ENCODE peak calls at places on chromosomes 11 and 22, in six cellular contexts. F is cardiac fibroblast, A is choroid plexus epithelial cell, H is mammary epithelial cell, I is foreskin fibroblast, P is osteoblast. J is an unnamed sample.

GRCh38 chr11:1263036-1263435 is 40.2 kb downstream of the MUC5B start:
- DNase-seq in A (no peak), H (no peak), P (no peak), I (peak), F (no peak), J (no peak)

GRCh38 chr11:132658004-132658403 is 874.3 kb downstream of the OPCML start:
- DNase-seq in P (no peak), A (no peak), F (no peak), H (no peak), I (no peak), J (no peak)

GRCh38 chr11:19777342-19778102 is 64.9 kb downstream of the NAV2 start:
- DNase-seq in A (peak), H (peak), I (peak), F (peak), P (peak), J (peak)

GRCh38 chr22:46026907-46027218 is 49.9 kb upstream of the WNT7B start:
- DNase-seq in A (no peak), P (peak), I (no peak), H (no peak), F (no peak), J (no peak)

GRCh38 chr11:18706330-18707243 is 8.0 kb downstream of the TMEM86A start:
- DNase-seq in H (no peak), F (no peak), P (peak), A (peak), I (peak), J (peak)

GRCh38 chr11:118314985-118315384 is 10.5 kb downstream of the CD3E start:
- DNase-seq in A (no peak), H (no peak), F (no peak), P (no peak), I (no peak), J (no peak)

GRCh38 chr22:20299736-20300136 is 20.1 kb downstream of the DGCR6L start:
- DNase-seq in P (no peak), H (peak), F (peak), A (no peak), I (peak), J (no peak)

GRCh38 chr22:38953577-38954413 is 3.6 kb upstream of the APOBEC3A start:
- DNase-seq in P (no peak), I (no peak), F (peak), A (no peak), H (peak), J (no peak)

GRCh38 chr11:73320786-73321325 is 12.8 kb downstream of the ARHGEF17 start:
- DNase-seq in F (peak), H (peak), A (peak), I (peak), P (peak), J (no peak)

GRCh38 chr22:50276143-50276542 is 6.0 kb upstream of the MAPK11 start:
- DNase-seq in P (peak), I (peak), F (peak), H (no peak), A (peak), J (peak)

GRCh38 chr11:35391922-35392813 is 27.2 kb downstream of the SLC1A2 start:
- DNase-seq in F (peak), H (peak), I (peak), P (peak), A (peak), J (peak)

GRCh38 chr11:83510530-83511449 is 224.6 kb upstream of the CCDC90B start:
- DNase-seq in H (no peak), I (no peak), A (no peak), P (peak), F (no peak), J (peak)

GRCh38 chr11:76856111-76856510 is 4.6 kb upstream of the ACER3 start:
- DNase-seq in P (no peak), A (peak), H (no peak), I (no peak), F (peak), J (no peak)

GRCh38 chr11:107844041-107844440 is 14.5 kb downstream of the SLC35F2 start:
- DNase-seq in F (peak), A (peak), I (peak), H (peak), P (no peak), J (peak)

GRCh38 chr11:130488187-130489026 is 40.0 kb downstream of the ADAMTS15 start:
- DNase-seq in I (no peak), H (no peak), P (no peak), A (no peak), F (no peak), J (no peak)

GRCh38 chr11:119016216-119017009 is 1.7 kb downstream of the RPS25 start:
- DNase-seq in I (no peak), F (no peak), A (no peak), H (no peak), P (no peak), J (no peak)

GRCh38 chr22:41367680-41368542 is 13.8 kb upstream of the TEF start:
- DNase-seq in P (peak), H (peak), F (peak), I (peak), A (peak), J (peak)

GRCh38 chr11:64120951-64121569 is 44.9 kb downstream of the MACROD1 start:
- DNase-seq in A (no peak), P (peak), I (peak), H (peak), F (no peak), J (peak)

GRCh38 chr11:132231656-132232173 is 861.3 kb downstream of the NTM start:
- DNase-seq in F (no peak), I (no peak), H (no peak), P (no peak), A (no peak), J (peak)

GRCh38 chr11:14623036-14623435 is 20.6 kb upstream of the PDE3B start:
- DNase-seq in P (no peak), A (no peak), H (no peak), F (no peak), I (no peak), J (no peak)
- TF ChIP-seq CTCF in P (no peak), A (no peak), H (no peak), F (no peak), I (no peak), J (no peak)

GRCh38 chr11:62621567-62622470 is at the start of gene B3GAT3:
- DNase-seq in H (peak), A (peak), F (peak), I (peak), P (peak), J (peak)

GRCh38 chr11:62621027-62621566 is 689 bp downstream of the B3GAT3 start:
- DNase-seq in F (no peak), I (no peak), H (no peak), P (no peak), A (no peak), J (no peak)

GRCh38 chr11:62627718-62628117 is 5.9 kb upstream of the B3GAT3 start:
- DNase-seq in P (peak), H (no peak), A (peak), F (no peak), I (no peak), J (no peak)

DNA sequence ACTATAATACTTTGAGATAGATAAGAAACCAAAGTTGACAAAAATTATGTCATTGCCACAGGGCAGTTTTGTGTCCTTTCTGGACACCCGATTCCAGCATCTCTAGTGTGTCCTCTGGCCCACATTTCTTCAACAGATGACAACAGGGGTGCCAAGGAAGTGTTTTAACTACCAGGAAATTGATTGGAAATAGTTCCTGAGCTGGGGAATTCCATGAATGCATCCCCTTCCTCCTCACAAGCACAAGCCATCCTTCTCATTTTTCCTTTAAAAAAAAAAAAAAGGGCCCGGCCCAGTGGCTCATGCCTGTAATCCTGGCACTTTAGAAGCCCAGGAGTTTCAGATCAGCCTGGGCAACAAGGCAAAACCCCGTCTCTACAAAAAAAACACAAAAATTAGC is 690 bp upstream of the B3GAT3 start:
- DNase-seq in I (peak), P (peak), H (no peak), A (no peak), F (no peak), J (no peak)
- H3K4me3 ChIP-seq in I (peak), P (peak), H (no peak), A (no peak), F (no peak), J (no peak)

DNA sequence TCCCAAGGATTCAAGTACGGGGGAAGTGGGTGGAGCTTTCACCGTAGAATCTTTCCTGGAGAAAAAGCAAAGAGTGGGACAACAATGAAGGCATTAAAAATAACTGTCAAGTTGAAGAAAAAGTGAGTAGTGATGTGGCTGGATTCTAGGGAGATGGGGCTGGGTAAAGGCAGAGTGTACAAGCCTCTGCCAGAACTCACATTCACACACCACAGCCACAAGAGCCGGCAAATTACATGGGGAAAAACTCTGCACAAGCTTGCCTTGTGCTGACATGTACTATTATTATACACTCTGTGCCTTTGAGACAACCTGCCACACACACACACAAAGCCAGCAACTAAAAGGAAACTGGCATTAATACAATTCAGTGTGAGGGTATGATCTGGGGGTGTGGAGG is 182.6 kb downstream of the LARGE1 start:
- DNase-seq in F (no peak), A (no peak), P (no peak), I (no peak), H (no peak), J (no peak)
- TF ChIP-seq CTCF in F (no peak), A (no peak), P (no peak), I (no peak), H (no peak), J (no peak)

GRCh38 chr11:10931761-10932700 is 74.2 kb upstream of the ZBED5 start:
- DNase-seq in I (peak), F (no peak), A (no peak), H (no peak), P (no peak), J (no peak)

GRCh38 chr11:10935015-10935564 is 77.2 kb upstream of the ZBED5 start:
- DNase-seq in F (no peak), A (no peak), H (no peak), I (no peak), P (no peak), J (no peak)

GRCh38 chr11:10933455-10934292 is 75.8 kb upstream of the ZBED5 start:
- DNase-seq in I (peak), H (peak), P (peak), A (peak), F (peak), J (peak)

GRCh38 chr11:10932976-10933375 is 75.1 kb upstream of the ZBED5 start:
- DNase-seq in A (no peak), P (no peak), H (no peak), F (no peak), I (no peak), J (no peak)

DNA sequence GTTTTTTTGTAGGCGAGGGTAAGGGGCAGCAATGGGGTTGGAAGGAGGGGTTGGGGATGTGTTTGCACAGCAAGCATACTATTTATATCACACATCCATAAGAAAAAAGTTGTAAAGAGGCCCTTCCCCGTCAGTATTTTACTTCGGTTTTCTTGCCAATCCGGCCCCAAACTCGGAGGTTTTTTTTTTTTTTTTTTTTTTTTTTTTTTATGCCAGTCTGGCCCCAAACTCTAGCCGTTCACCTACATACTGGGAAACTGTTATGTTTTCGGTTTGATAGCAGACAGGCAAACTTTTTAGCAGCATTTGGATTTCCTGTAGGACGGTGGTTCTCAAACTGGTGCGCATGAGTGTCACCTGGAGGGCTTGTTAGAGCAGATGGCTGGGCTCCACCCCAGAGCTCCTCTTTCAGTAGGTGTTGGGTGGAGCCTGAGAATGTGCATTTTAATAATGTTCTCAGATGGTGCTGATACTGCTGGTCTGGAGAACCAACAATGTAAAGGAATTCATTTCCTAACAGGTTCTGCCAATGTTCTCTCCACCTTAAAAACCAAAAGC is 76.5 kb upstream of the ZBED5 start:
- DNase-seq in H (peak), P (peak), F (no peak), A (no peak), I (no peak), J (no peak)
- H3K4me3 ChIP-seq in H (peak), P (peak), F (peak), A (peak), I (peak), J (peak)

DNA sequence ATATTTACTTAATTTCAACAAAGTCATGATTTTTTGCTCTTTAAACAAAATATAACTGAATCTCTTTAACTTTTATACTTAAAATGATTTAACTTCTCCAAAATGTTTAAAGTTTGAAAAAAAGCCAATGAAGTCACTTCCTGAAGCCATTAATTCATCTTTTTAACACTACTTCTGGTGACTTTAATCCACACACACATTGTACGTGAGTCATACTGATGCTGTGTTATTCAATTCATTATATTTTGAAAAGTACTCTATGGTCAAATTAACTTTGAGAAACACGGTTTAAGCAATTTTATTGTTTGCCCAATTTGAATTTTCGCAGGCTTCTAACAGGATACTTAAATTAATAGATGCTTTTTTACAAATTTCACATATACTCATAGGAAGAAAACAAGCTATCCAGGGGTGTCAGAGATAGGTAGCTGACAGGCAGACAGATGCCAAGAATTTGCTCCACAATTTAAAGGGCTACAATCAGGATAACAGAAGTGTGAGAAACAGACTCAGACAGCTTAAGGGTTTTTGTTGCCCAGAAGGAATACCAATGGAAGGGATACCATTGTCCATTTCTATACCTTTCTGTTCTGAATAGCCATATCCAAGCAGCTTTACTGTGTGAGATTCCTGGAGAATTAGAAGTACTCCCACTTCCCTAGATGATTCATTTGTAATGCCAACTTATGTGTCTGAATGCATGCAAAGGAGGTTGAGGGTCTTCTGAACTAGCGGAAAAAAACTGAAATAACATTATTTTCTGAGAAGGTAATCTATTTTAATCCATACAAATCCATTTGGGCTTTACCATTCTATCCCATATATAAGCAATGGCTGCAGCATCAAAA is 118.4 kb downstream of the RBFOX2 start:
- DNase-seq in H (no peak), P (no peak), I (peak), A (no peak), F (no peak), J (no peak)
- TF ChIP-seq CTCF in H (no peak), P (no peak), I (no peak), A (no peak), F (no peak), J (no peak)

DNA sequence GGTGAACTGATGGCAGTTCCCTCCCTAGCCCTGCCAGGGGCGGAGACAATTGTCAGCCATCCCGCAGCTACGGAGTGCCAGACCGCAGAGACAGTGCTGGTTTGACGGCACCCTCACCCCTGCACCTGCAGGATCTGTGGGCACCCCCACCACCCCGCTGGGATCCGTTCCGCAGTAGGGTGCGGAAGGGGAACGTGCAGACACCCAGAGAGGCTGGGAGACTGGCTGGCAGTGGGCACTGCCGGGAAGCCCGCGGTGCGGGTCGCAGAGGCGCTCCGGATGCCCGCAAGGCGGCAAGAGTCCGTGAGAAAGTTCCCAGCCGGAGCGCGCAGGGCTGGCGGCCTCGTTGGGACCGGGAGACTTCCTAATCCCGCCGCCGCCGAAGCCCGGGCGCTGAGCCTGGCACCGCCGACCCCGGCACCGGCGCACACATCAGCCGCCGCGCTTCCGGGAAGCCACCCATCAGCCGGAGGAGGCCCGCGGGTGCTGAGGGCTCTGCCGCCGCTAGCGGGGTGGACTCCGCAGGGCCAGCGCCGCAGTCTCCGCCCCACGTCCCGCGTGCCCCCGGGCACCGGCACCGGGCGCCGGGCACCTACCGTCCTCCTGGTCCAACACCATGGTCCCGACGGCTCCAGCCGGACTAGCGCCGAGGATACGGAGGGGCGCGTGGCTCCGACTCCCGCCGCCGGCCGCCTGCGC is 4.3 kb upstream of the LMO1 start:
- DNase-seq in H (no peak), I (peak), F (no peak), P (peak), A (no peak), J (no peak)
- H3K4me3 ChIP-seq in H (peak), I (no peak), F (no peak), P (peak), A (no peak), J (no peak)

GRCh38 chr22:23769321-23769965 is 1.7 kb upstream of the CHCHD10 start:
- DNase-seq in A (no peak), F (no peak), I (no peak), P (peak), H (no peak), J (no peak)

GRCh38 chr22:23774114-23774921 is 1.7 kb downstream of the MMP11 start:
- DNase-seq in H (no peak), P (peak), F (no peak), I (no peak), A (no peak), J (no peak)

GRCh38 chr22:23774922-23775436 is 2.3 kb downstream of the MMP11 start:
- DNase-seq in I (peak), A (peak), F (no peak), H (no peak), P (peak), J (peak)

GRCh38 chr22:23773247-23774113 is 831 bp downstream of the MMP11 start:
- DNase-seq in A (no peak), I (no peak), P (peak), F (no peak), H (no peak), J (no peak)

DNA sequence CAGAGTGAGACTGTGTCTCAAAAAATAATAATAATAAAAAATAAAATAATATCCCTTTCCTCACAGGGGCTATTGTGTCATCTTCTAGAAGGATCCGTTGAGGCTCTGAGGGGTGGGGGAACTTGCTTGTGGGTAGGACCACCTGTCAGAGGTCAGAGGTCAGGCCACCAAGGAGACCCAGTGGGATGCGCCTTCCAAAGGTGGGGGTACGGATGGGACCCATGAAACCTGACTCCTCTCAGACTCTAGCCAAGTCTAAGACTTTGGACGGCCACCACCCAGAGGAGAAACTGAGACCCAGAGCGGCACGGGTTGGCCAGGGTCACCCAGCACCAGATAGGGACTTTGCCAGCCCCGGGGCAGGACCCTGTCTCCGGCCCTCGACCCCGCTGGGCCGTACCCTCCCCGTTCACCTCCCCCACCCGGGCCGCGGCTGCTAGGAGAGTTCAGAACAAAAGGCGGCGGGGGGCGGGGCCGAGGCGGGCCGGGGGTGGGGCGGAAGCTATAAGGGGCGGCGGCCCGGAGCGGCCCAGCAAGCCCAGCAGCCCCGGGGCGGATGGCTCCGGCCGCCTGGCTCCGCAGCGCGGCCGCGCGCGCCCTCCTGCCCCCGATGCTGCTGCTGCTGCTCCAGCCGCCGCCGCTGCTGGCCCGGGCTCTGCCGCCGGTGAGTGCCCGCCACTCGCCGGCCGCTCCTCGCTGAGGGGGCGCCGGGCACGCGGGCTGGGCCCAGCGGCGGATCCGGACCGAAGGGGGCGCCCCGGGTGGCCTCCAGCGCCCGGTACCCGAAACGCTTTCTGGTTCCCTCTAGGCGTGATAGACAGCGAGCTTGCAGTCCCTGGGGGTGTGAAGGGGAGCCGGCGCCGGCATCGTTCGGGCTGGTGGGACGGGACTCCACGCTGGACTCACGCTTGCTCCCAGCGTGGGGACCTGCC is at the start of gene MMP11:
- DNase-seq in H (no peak), A (no peak), P (peak), I (peak), F (no peak), J (no peak)
- TF ChIP-seq CTCF in H (no peak), A (no peak), P (no peak), I (no peak), F (no peak), J (no peak)